ENCODE peak calls at places on chromosomes 4 and X, in six cellular contexts. D is suprapubic skin, Y is stomach, Z is psoas muscle, S is fibroblast of lung, K is uterus. B is an unnamed sample.
A peak's percentile ranks its signal among the peaks of the same experiment; 100 is the strongest.

GRCh38 chr4:5052726-5053425 is 1.6 kb downstream of the STK32B start:
- DNase-seq in D (no peak), Y (no peak), Z (no peak), S (no peak), K (no peak), B (no peak)

GRCh38 chrX:40094900-40095587 is 2.7 kb downstream of the BCOR start:
- DNase-seq in D (no peak), Y (no peak), Z (no peak), S (no peak), K (no peak), B (no peak)

GRCh38 chrX:118702741-118703140 is 24.7 kb upstream of the IL13RA1 start:
- DNase-seq in D (no peak), Y (no peak), Z (no peak), S (no peak), K (no peak), B (no peak)

GRCh38 chr4:138938371-138938699 is 77.2 kb upstream of the NOCT start:
- DNase-seq in D (no peak), Y (no peak), Z (no peak), S (peak; percentile 72), K (no peak), B (no peak)

GRCh38 chrX:107716045-107716684 is 59.4 kb downstream of the TSC22D3 start:
- DNase-seq in D (peak; percentile 62), Y (no peak), Z (peak; percentile 67), S (no peak), K (no peak), B (peak; percentile 54)

GRCh38 chr4:156764145-156764544 is 207.5 kb downstream of the PDGFC start:
- DNase-seq in D (no peak), Y (no peak), Z (no peak), S (no peak), K (no peak), B (no peak)

GRCh38 chr4:141375855-141376254 is 155.2 kb downstream of the ZNF330 start:
- DNase-seq in D (no peak), Y (no peak), Z (no peak), S (peak; percentile 88), K (no peak), B (no peak)

GRCh38 chr4:78938474-78938867 is 767 bp downstream of the PAQR3 start:
- DNase-seq in D (no peak), Y (no peak), Z (no peak), S (no peak), K (no peak), B (no peak)

GRCh38 chr4:32985256-32985655 is 2265.1 kb downstream of the PCDH7 start:
- DNase-seq in D (no peak), Y (no peak), Z (no peak), S (peak; percentile 14), K (no peak), B (no peak)

GRCh38 chr4:122583906-122584305 is 37.0 kb downstream of the IL21 start:
- DNase-seq in D (no peak), Y (no peak), Z (no peak), S (peak; percentile 72), K (peak; percentile 41), B (no peak)

GRCh38 chrX:21658152-21658737 is at the start of gene KLHL34:
- DNase-seq in D (no peak), Y (no peak), Z (peak; percentile 88), S (no peak), K (no peak), B (no peak)

GRCh38 chr4:174663254-174663653 is 141.0 kb upstream of the HPGD start:
- DNase-seq in D (no peak), Y (no peak), Z (no peak), S (peak; percentile 30), K (no peak), B (no peak)

GRCh38 chrX:148567229-148567628 is 66.8 kb downstream of the AFF2 start:
- DNase-seq in D (no peak), Y (no peak), Z (no peak), S (peak; percentile 27), K (no peak), B (no peak)

GRCh38 chr4:83389037-83389755 is 54.5 kb upstream of the HPSE start:
- DNase-seq in D (no peak), Y (no peak), Z (no peak), S (no peak), K (no peak), B (no peak)

GRCh38 chr4:110631582-110632505 is 9.0 kb upstream of the PITX2 start:
- DNase-seq in D (no peak), Y (peak; percentile 74), Z (peak; percentile 86), S (peak; percentile 86), K (peak; percentile 31), B (peak; percentile 76)

GRCh38 chr4:176742211-176742610 is 50.5 kb downstream of the VEGFC start:
- DNase-seq in D (no peak), Y (no peak), Z (no peak), S (no peak), K (no peak), B (no peak)

GRCh38 chr4:38055566-38055965 is 95.4 kb downstream of the PTTG2 start:
- DNase-seq in D (no peak), Y (no peak), Z (no peak), S (no peak), K (no peak), B (no peak)

GRCh38 chr4:119238068-119238722 is 25.7 kb downstream of the USP53 start:
- DNase-seq in D (no peak), Y (no peak), Z (no peak), S (no peak), K (no peak), B (no peak)

GRCh38 chr4:124018383-124019317 is 622.1 kb downstream of the SPRY1 start:
- DNase-seq in D (peak; percentile 78), Y (no peak), Z (peak; percentile 76), S (peak; percentile 51), K (peak; percentile 49), B (no peak)

GRCh38 chrX:129831486-129831885 is 12.2 kb downstream of the ZDHHC9 start:
- DNase-seq in D (no peak), Y (no peak), Z (no peak), S (no peak), K (no peak), B (no peak)

GRCh38 chr4:185713272-185713671 is 98.7 kb downstream of the SORBS2 start:
- DNase-seq in D (no peak), Y (no peak), Z (no peak), S (peak; percentile 12), K (no peak), B (no peak)

GRCh38 chr4:124970011-124970410 is 257.5 kb upstream of the ANKRD50 start:
- DNase-seq in D (no peak), Y (no peak), Z (no peak), S (peak; percentile 59), K (no peak), B (no peak)

GRCh38 chr4:23484689-23485088 is 405.2 kb downstream of the PPARGC1A start:
- DNase-seq in D (no peak), Y (no peak), Z (no peak), S (no peak), K (no peak), B (no peak)

GRCh38 chr4:187235456-187236170 is 512.0 kb upstream of the FAT1 start:
- DNase-seq in D (no peak), Y (no peak), Z (no peak), S (no peak), K (no peak), B (no peak)

GRCh38 chr4:17814140-17814539 is 3.4 kb downstream of the NCAPG start:
- DNase-seq in D (no peak), Y (no peak), Z (no peak), S (peak; percentile 58), K (no peak), B (no peak)

GRCh38 chrX:42686296-42686695 is 91.7 kb downstream of the PPP1R2C start:
- DNase-seq in D (no peak), Y (no peak), Z (no peak), S (no peak), K (no peak), B (no peak)

GRCh38 chr4:8785656-8786142 is 85.9 kb downstream of the HMX1 start:
- DNase-seq in D (no peak), Y (no peak), Z (no peak), S (no peak), K (no peak), B (no peak)

DNA sequence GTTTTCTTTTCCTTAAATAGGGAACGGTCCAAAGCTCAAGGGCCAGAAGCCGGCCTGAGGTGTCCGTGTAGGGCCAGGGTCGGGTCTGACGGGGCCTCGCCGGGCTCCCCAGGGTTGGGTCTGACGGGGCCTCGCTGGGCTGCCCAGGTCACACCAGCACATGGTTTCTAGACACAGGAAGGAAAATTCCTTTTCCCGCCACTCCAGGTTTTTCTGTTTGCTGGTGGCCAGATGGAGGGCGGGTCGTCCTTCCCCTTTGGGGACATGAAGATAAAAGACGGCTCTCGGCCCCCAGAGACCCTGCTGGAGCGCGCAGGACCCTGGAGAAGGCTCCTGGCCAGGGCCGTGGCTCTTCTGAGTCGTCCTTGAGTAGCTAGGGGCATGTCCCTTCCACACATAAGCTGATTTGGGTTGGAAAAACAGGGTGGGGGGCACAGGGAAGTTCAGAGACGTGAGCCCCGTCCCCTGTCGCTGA is 35.1 kb downstream of the PIGG start:
- DNase-seq in D (no peak), Y (no peak), Z (no peak), S (no peak), K (no peak), B (no peak)
- H3K36me3 ChIP-seq in D (peaks cover 93% of the 10 kb centered on the region), Y (peaks cover 97% of the 10 kb centered on the region), Z (peaks cover 3% of the 10 kb centered on the region), S (peaks cover 11% of the 10 kb centered on the region), K (no peaks in the 10 kb centered on the region), B (peaks cover 96% of the 10 kb centered on the region)

GRCh38 chrX:48460031-48460430 is 10.0 kb downstream of the SLC38A5 start:
- DNase-seq in D (no peak), Y (no peak), Z (no peak), S (no peak), K (no peak), B (no peak)
- H3K36me3 ChIP-seq in D (no peaks in the 10 kb centered on the region), Y (no peaks in the 10 kb centered on the region), Z (no peaks in the 10 kb centered on the region), S (no peaks in the 10 kb centered on the region), K (no peaks in the 10 kb centered on the region), B (no peaks in the 10 kb centered on the region)

GRCh38 chr4:56215901-56216300 is 171.4 kb downstream of the AASDH start:
- DNase-seq in D (no peak), Y (peak; percentile 47), Z (no peak), S (peak; percentile 52), K (peak; percentile 59), B (no peak)
- H3K36me3 ChIP-seq in D (no peaks in the 10 kb centered on the region), Y (no peaks in the 10 kb centered on the region), Z (no peaks in the 10 kb centered on the region), S (no peaks in the 10 kb centered on the region), K (no peaks in the 10 kb centered on the region), B (no peaks in the 10 kb centered on the region)

GRCh38 chr4:73137121-73137520 is 67.6 kb upstream of the COX18 start:
- DNase-seq in D (no peak), Y (no peak), Z (no peak), S (no peak), K (no peak), B (no peak)

GRCh38 chr4:73142995-73143547 is 73.6 kb upstream of the COX18 start:
- DNase-seq in D (no peak), Y (no peak), Z (no peak), S (peak; percentile 17), K (no peak), B (no peak)

GRCh38 chr4:73133784-73134183 is 64.3 kb upstream of the COX18 start:
- DNase-seq in D (no peak), Y (no peak), Z (no peak), S (no peak), K (no peak), B (no peak)

GRCh38 chr4:73139991-73140390 is 70.5 kb upstream of the COX18 start:
- DNase-seq in D (no peak), Y (no peak), Z (no peak), S (no peak), K (no peak), B (no peak)

DNA sequence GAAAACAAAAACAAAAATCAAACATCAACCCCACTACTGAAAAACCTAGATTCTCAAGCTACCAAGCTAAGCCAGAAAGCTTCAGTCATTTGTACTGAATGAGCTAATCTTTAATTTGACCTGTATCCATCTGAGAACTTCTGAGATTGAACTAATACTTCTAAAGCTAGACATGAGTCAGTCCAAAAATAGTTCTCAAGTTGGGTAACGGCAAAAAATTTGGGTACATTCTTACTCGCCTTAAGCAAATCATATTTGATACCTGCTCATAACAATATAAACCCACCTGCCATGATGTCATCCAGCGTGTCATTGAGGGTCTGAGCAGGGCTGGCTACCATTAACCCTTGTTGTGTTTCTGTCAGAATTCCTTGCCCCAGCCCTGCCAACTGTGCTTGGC is 69.7 kb upstream of the COX18 start:
- DNase-seq in D (no peak), Y (no peak), Z (no peak), S (no peak), K (no peak), B (no peak)
- H3K36me3 ChIP-seq in D (peaks cover 59% of the 10 kb centered on the region), Y (peaks cover 78% of the 10 kb centered on the region), Z (peaks cover 2% of the 10 kb centered on the region), S (peaks cover 11% of the 10 kb centered on the region), K (no peaks in the 10 kb centered on the region), B (peaks cover 94% of the 10 kb centered on the region)

B was measured in lower lobe of right lung.